ENCODE peak calls at places on chromosomes 7 and 10, in four cellular contexts. R, A, F and S are unnamed samples.

GRCh38 chr10:5551531-5552375 is 27.0 kb downstream of the CALML3 start:
- DNase-seq in R (peak; percentile 91), A (no peak), F (no peak), S (no peak)

GRCh38 chr10:119687192-119688032 is 36.2 kb downstream of the BAG3 start:
- DNase-seq in R (peak; percentile 61), A (no peak), F (no peak), S (no peak)

GRCh38 chr10:14220026-14220425 is 110.7 kb downstream of the FRMD4A start:
- DNase-seq in R (peak; percentile 40), A (no peak), F (no peak), S (no peak)

GRCh38 chr7:65820287-65820950 is 52.5 kb upstream of the VKORC1L1 start:
- DNase-seq in R (no peak), A (no peak), F (no peak), S (no peak)

GRCh38 chr7:11485626-11486025 is 346.4 kb downstream of the THSD7A start:
- DNase-seq in R (no peak), A (no peak), F (no peak), S (no peak)

GRCh38 chr10:43045631-43046287 is 31.1 kb upstream of the RET start:
- DNase-seq in R (no peak), A (no peak), F (peak; percentile 11), S (no peak)

GRCh38 chr10:76302491-76302890 is 871.1 kb downstream of the LRMDA start:
- DNase-seq in R (no peak), A (no peak), F (no peak), S (no peak)

GRCh38 chr7:47528471-47528870 is 53.4 kb downstream of the TNS3 start:
- DNase-seq in R (no peak), A (no peak), F (no peak), S (no peak)

GRCh38 chr10:5659702-5660528 is 6.5 kb downstream of the ASB13 start:
- DNase-seq in R (peak; percentile 88), A (no peak), F (no peak), S (no peak)

GRCh38 chr7:138151731-138152577 is 75.7 kb downstream of the AKR1D1 start:
- DNase-seq in R (no peak), A (no peak), F (no peak), S (no peak)

GRCh38 chr10:86684305-86684704 is 16.0 kb downstream of the LDB3 start:
- DNase-seq in R (peak; percentile 25), A (no peak), F (peak; percentile 85), S (no peak)

GRCh38 chr7:953547-954327 is 743 bp downstream of the ADAP1 start:
- DNase-seq in R (peak; percentile 36), A (no peak), F (peak; percentile 75), S (peak; percentile 58)

GRCh38 chr10:84540022-84540616 is 211.7 kb downstream of the CCSER2 start:
- DNase-seq in R (peak; percentile 92), A (no peak), F (no peak), S (no peak)